ENCODE peak calls at places on chromosomes 3 and 15, in eight cellular contexts. Y is NCI-H1417; B is GM12865; M is GM10248; Q is tibial nerve; X is upper lobe of right lung; H is activated T-cell treated with anti-CD3 and anti-CD28 coated beads, Interleukin-2, amount 50 U/mL, for 72 hours; I is AML-193. J is an unnamed sample.

GRCh38 chr3:185555948-185556347 is 3.6 kb upstream of the LIPH start:
- DNase-seq in H (no peak), B (no peak), Y (no peak), Q (no peak), I (no peak), M (no peak), X (no peak), J (no peak)

GRCh38 chr15:65085990-65086679 is 9.6 kb downstream of the KBTBD13 start:
- DNase-seq in X (no peak), H (peak; percentile 10), M (peak; percentile 53), I (peak; percentile 6), Q (no peak), Y (peak; percentile 50), B (peak; percentile 40), J (peak; percentile 29)

GRCh38 chr15:48962662-48963523 is 826 bp downstream of the SHC4 start:
- DNase-seq in I (no peak), Y (no peak), B (no peak), M (peak; percentile 20), X (peak; percentile 64), H (no peak), Q (no peak), J (peak; percentile 28)

GRCh38 chr3:46907271-46907670 is 29.8 kb downstream of the PTH1R start:
- DNase-seq in Y (no peak), I (no peak), X (peak; percentile 48), Q (no peak), M (no peak), B (no peak), H (no peak), J (no peak)

GRCh38 chr3:56884387-56884786 is 82.6 kb upstream of the ARHGEF3 start:
- DNase-seq in H (no peak), Y (no peak), B (no peak), M (no peak), X (no peak), Q (no peak), I (no peak), J (no peak)

GRCh38 chr3:157868881-157869280 is 237.3 kb downstream of the SHOX2 start:
- DNase-seq in X (no peak), B (no peak), Q (no peak), M (no peak), H (no peak), Y (no peak), I (no peak), J (no peak)

GRCh38 chr3:129315386-129315991 is 36.8 kb downstream of the HMCES start:
- DNase-seq in Q (no peak), Y (peak; percentile 82), X (peak; percentile 82), B (peak; percentile 52), M (no peak), H (peak; percentile 48), I (peak; percentile 53), J (peak; percentile 45)

GRCh38 chr3:107028086-107028485 is 349.2 kb upstream of the CCDC54 start:
- DNase-seq in X (no peak), H (no peak), Q (no peak), B (no peak), M (no peak), Y (no peak), I (no peak), J (no peak)

GRCh38 chr3:20736287-20736686 is 550.3 kb upstream of the SGO1 start:
- DNase-seq in B (no peak), I (no peak), Y (no peak), X (no peak), Q (no peak), M (no peak), H (no peak), J (no peak)

GRCh38 chr3:38009807-38010591 is 19.4 kb downstream of the VILL start:
- DNase-seq in X (peak; percentile 58), Y (no peak), B (no peak), M (no peak), Q (no peak), I (no peak), H (no peak), J (no peak)

GRCh38 chr3:49199244-49199899 is 28.0 kb downstream of the KLHDC8B start:
- DNase-seq in B (no peak), X (peak; percentile 83), Q (peak; percentile 81), I (no peak), Y (no peak), M (no peak), H (peak; percentile 8), J (peak; percentile 17)

GRCh38 chr3:114451051-114451451 is 157.2 kb downstream of the TIGIT start:
- DNase-seq in X (no peak), B (peak; percentile 31), I (no peak), Q (no peak), Y (peak; percentile 11), H (no peak), M (no peak), J (no peak)

GRCh38 chr3:23219117-23219516 is 16.0 kb downstream of the UBE2E2 start:
- DNase-seq in I (no peak), X (no peak), H (no peak), Y (no peak), B (peak; percentile 57), M (no peak), Q (no peak), J (no peak)

GRCh38 chr3:157175678-157176077 is 15.7 kb upstream of the CCNL1 start:
- DNase-seq in I (no peak), H (peak; percentile 28), Y (peak; percentile 72), B (peak; percentile 38), M (peak; percentile 41), X (peak; percentile 70), Q (no peak), J (peak; percentile 38)

GRCh38 chr15:50250789-50251394 is 14.6 kb downstream of the HDC start:
- DNase-seq in H (no peak), M (no peak), Q (no peak), B (peak; percentile 9), X (no peak), Y (no peak), I (no peak), J (no peak)

GRCh38 chr3:127222664-127223063 is 29.7 kb downstream of the PRR23E start:
- DNase-seq in B (no peak), H (no peak), Y (no peak), M (no peak), I (no peak), Q (no peak), X (no peak), J (no peak)

GRCh38 chr3:196174652-196175051 is 36.5 kb downstream of the ZDHHC19 start:
- DNase-seq in Q (no peak), I (no peak), B (no peak), Y (no peak), X (no peak), M (no peak), H (no peak), J (no peak)

GRCh38 chr3:78645628-78646310 is 1122.0 kb downstream of the ROBO1 start:
- DNase-seq in M (peak; percentile 25), H (peak; percentile 1), Q (no peak), Y (peak; percentile 81), X (no peak), B (peak; percentile 71), I (peak; percentile 80), J (no peak)

GRCh38 chr3:154517404-154517803 is 87.4 kb upstream of the GPR149 start:
- DNase-seq in Y (no peak), Q (no peak), H (no peak), M (no peak), X (no peak), I (no peak), B (no peak), J (no peak)

GRCh38 chr3:25575001-25575400 is 89.7 kb downstream of the TOP2B start:
- DNase-seq in H (no peak), Y (no peak), I (no peak), M (no peak), B (no peak), Q (no peak), X (no peak), J (no peak)

GRCh38 chr15:72751751-72752455 is 31.7 kb downstream of the ADPGK start:
- DNase-seq in M (no peak), I (peak; percentile 61), X (no peak), H (no peak), B (no peak), Q (no peak), Y (no peak), J (no peak)

J was measured in stimulated activated naive CD8-positive, alpha-beta T cell treated with anti-CD3 and anti-CD28 coated beads, Interleukin-15, Interleukin-2, amounts not matched to agents 100 U/mL and 50 U/mL, for 24 hours.